ENCODE peak calls at places on chromosomes 1 and 21, in six cellular contexts. L is activated naive CD8-positive, alpha-beta T cell treated with anti-CD3 and anti-CD28 coated beads, Interleukin-2, amount 50 U/mL, for 24 hours; N is activated T-cell treated with anti-CD3 and anti-CD28 coated beads for 48 hours; I is NCI-H69; R is kidney tubule cell; F is frontal cortex. T is an unnamed sample.

GRCh38 chr21:44938976-44939531 is 775 bp upstream of the SLX9 start:
- DNase-seq in L (no peak), N (no peak), I (no peak), R (no peak), F (no peak), T (no peak)

GRCh38 chr1:175338447-175339135 is 146.0 kb upstream of the KIAA0040 start:
- DNase-seq in L (peak; percentile 70), N (peak; percentile 49), I (peak; percentile 60), R (peak; percentile 12), F (no peak), T (no peak)

GRCh38 chr1:168498159-168498609 is 45.6 kb downstream of the XCL2 start:
- DNase-seq in L (no peak), N (no peak), I (peak; percentile 57), R (no peak), F (no peak), T (peak; percentile 51)

GRCh38 chr1:69994261-69994660 is 211.1 kb downstream of the LRRC40 start:
- DNase-seq in L (no peak), N (no peak), I (peak; percentile 18), R (no peak), F (no peak), T (peak; percentile 52)

GRCh38 chr21:24693779-24694178 is 913.5 kb downstream of the MRPL39 start:
- DNase-seq in L (no peak), N (no peak), I (peak; percentile 34), R (no peak), F (no peak), T (no peak)

GRCh38 chr1:234481771-234482170 is 2.8 kb upstream of the TARBP1 start:
- DNase-seq in L (no peak), N (no peak), I (no peak), R (peak; percentile 60), F (no peak), T (no peak)

GRCh38 chr1:31658721-31659120 is 14.0 kb upstream of the PEF1 start:
- DNase-seq in L (no peak), N (no peak), I (no peak), R (no peak), F (no peak), T (peak; percentile 25)

GRCh38 chr1:38781872-38782617 is 77.5 kb downstream of the RRAGC start:
- DNase-seq in L (no peak), N (no peak), I (no peak), R (no peak), F (no peak), T (no peak)

GRCh38 chr1:214475331-214475730 is 76.1 kb downstream of the PTPN14 start:
- DNase-seq in L (no peak), N (no peak), I (no peak), R (no peak), F (no peak), T (no peak)

GRCh38 chr1:195481293-195481692 is 1126.9 kb downstream of the KCNT2 start:
- DNase-seq in L (no peak), N (no peak), I (peak; percentile 83), R (no peak), F (no peak), T (no peak)

GRCh38 chr1:224502459-224503160 is 68.0 kb upstream of the WDR26 start:
- DNase-seq in L (no peak), N (no peak), I (peak; percentile 99), R (peak; percentile 58), F (no peak), T (no peak)

GRCh38 chr1:46418976-46419375 is 24.9 kb downstream of the FAAH start:
- DNase-seq in L (no peak), N (no peak), I (no peak), R (no peak), F (no peak), T (no peak)

GRCh38 chr21:45420061-45420521 is 15.1 kb downstream of the COL18A1 start:
- DNase-seq in L (no peak), N (no peak), I (peak; percentile 66), R (no peak), F (peak; percentile 73), T (no peak)

GRCh38 chr1:97159342-97159741 is 437.8 kb downstream of the PTBP2 start:
- DNase-seq in L (no peak), N (no peak), I (no peak), R (no peak), F (no peak), T (no peak)

GRCh38 chr1:8395433-8395866 is 77.5 kb downstream of the SLC45A1 start:
- DNase-seq in L (peak; percentile 21), N (no peak), I (no peak), R (peak; percentile 51), F (no peak), T (no peak)

GRCh38 chr1:161182214-161182613 is 4.9 kb upstream of the B4GALT3 start:
- DNase-seq in L (peak; percentile 53), N (peak; percentile 47), I (no peak), R (peak; percentile 75), F (no peak), T (peak; percentile 68)

GRCh38 chr1:109850194-109850593 is 60.5 kb upstream of the CSF1 start:
- DNase-seq in L (no peak), N (no peak), I (no peak), R (no peak), F (no peak), T (no peak)

GRCh38 chr1:183019860-183020259 is 3.4 kb upstream of the LAMC1 start:
- DNase-seq in L (no peak), N (no peak), I (peak; percentile 52), R (peak; percentile 49), F (no peak), T (peak; percentile 55)

GRCh38 chr21:39818557-39818956 is 48.7 kb upstream of the PCP4 start:
- DNase-seq in L (no peak), N (no peak), I (no peak), R (no peak), F (no peak), T (no peak)

GRCh38 chr21:32412162-32412997 is at the start of gene EVA1C:
- DNase-seq in L (peak; percentile 74), N (peak; percentile 68), I (peak; percentile 83), R (peak; percentile 60), F (peak; percentile 72), T (peak; percentile 30)

GRCh38 chr1:214261206-214262123 is 19.5 kb upstream of the SMYD2 start:
- DNase-seq in L (peak; percentile 87), N (peak; percentile 76), I (peak; percentile 93), R (peak; percentile 84), F (peak; percentile 54), T (peak; percentile 75)

GRCh38 chr1:8115769-8116167 is 89.7 kb upstream of the ERRFI1 start:
- DNase-seq in L (no peak), N (no peak), I (no peak), R (no peak), F (no peak), T (no peak)

GRCh38 chr1:67791686-67792475 is 41.4 kb downstream of the GNG12 start:
- DNase-seq in L (no peak), N (no peak), I (peak; percentile 1), R (peak; percentile 96), F (no peak), T (peak; percentile 97)

GRCh38 chr1:186620951-186621350 is 59.3 kb downstream of the PTGS2 start:
- DNase-seq in L (no peak), N (no peak), I (no peak), R (peak; percentile 20), F (no peak), T (peak; percentile 94)

GRCh38 chr1:111406325-111406768 is 21.2 kb downstream of the OVGP1 start:
- DNase-seq in L (peak; percentile 14), N (peak; percentile 17), I (no peak), R (peak; percentile 64), F (no peak), T (peak; percentile 35)

GRCh38 chr21:43754948-43755781 is 20.9 kb downstream of the CSTB start:
- DNase-seq in L (no peak), N (no peak), I (peak; percentile 28), R (no peak), F (no peak), T (no peak)

GRCh38 chr1:100036718-100037664 is 67.2 kb downstream of the SLC35A3 start:
- DNase-seq in L (no peak), N (no peak), I (peak; percentile 39), R (peak; percentile 80), F (no peak), T (peak; percentile 54)

GRCh38 chr1:59081795-59082194 is 215.1 kb upstream of the FGGY start:
- DNase-seq in L (no peak), N (no peak), I (no peak), R (no peak), F (no peak), T (no peak)

GRCh38 chr1:156060937-156061636 is at the start of gene RAB25:
- DNase-seq in L (no peak), N (no peak), I (peak; percentile 61), R (peak; percentile 79), F (no peak), T (no peak)

GRCh38 chr1:230641346-230641745 is 935 bp upstream of the COG2 start:
- DNase-seq in L (no peak), N (no peak), I (no peak), R (peak; percentile 76), F (no peak), T (peak; percentile 79)

GRCh38 chr1:212346586-212346985 is 61.4 kb downstream of the PPP2R5A start:
- DNase-seq in L (no peak), N (no peak), I (no peak), R (no peak), F (no peak), T (peak; percentile 16)

GRCh38 chr21:29208666-29209059 is 78.2 kb downstream of the MAP3K7CL start:
- DNase-seq in L (no peak), N (no peak), I (no peak), R (peak; percentile 34), F (no peak), T (peak; percentile 95)

GRCh38 chr1:116906812-116907211 is 2.9 kb upstream of the PTGFRN start:
- DNase-seq in L (no peak), N (no peak), I (no peak), R (peak; percentile 62), F (no peak), T (no peak)

GRCh38 chr1:233440952-233441401 is 113.5 kb downstream of the MAP3K21 start:
- DNase-seq in L (no peak), N (no peak), I (peak; percentile 87), R (peak; percentile 80), F (peak; percentile 28), T (peak; percentile 65)

GRCh38 chr1:244552336-244552735 is 91.3 kb downstream of the CATSPERE start:
- DNase-seq in L (no peak), N (no peak), I (peak; percentile 10), R (no peak), F (no peak), T (peak; percentile 2)

GRCh38 chr1:183648042-183648441 is 5.1 kb downstream of the APOBEC4 start:
- DNase-seq in L (no peak), N (no peak), I (peak; percentile 15), R (no peak), F (no peak), T (no peak)

GRCh38 chr1:33338495-33339211 is 17.8 kb upstream of the A3GALT2 start:
- DNase-seq in L (no peak), N (no peak), I (peak; percentile 12), R (peak; percentile 55), F (no peak), T (peak; percentile 99)